ENCODE peak calls at places on chromosomes 5 and 9, in six cellular contexts. G is effector memory CD8-positive, alpha-beta T cell; M is uterus; W is sciatic nerve; T is activated naive CD8-positive, alpha-beta T cell treated with anti-CD3 and anti-CD28 coated beads, Interleukin-2, amount 50 U/mL, for 24 hours; P is EL. A is an unnamed sample.

GRCh38 chr5:179759961-179760541 is 27.4 kb downstream of the MAML1 start:
- DNase-seq in G (no peak), P (no peak), M (no peak), W (no peak), T (no peak), A (peak)

GRCh38 chr9:136947955-136948510 is 3.0 kb downstream of the C8G start:
- DNase-seq in G (no peak), T (peak), W (no peak), M (no peak), P (peak), A (peak)

GRCh38 chr9:5949103-5949699 is 58.5 kb downstream of the MLANA start:
- DNase-seq in W (no peak), P (peak), G (peak), M (no peak), T (peak), A (peak)

GRCh38 chr9:137136261-137136925 is 2.6 kb upstream of the GRIN1 start:
- DNase-seq in G (no peak), M (no peak), T (no peak), W (no peak), P (no peak), A (no peak)

GRCh38 chr5:151038292-151038745 is 17.9 kb downstream of the GPX3 start:
- DNase-seq in T (no peak), P (no peak), M (no peak), W (no peak), G (no peak), A (no peak)

GRCh38 chr5:78102498-78102897 is 192.0 kb downstream of the AP3B1 start:
- DNase-seq in P (peak), T (no peak), M (no peak), W (no peak), G (no peak), A (no peak)

GRCh38 chr9:126702501-126703329 is 89.0 kb downstream of the LMX1B start:
- DNase-seq in P (no peak), T (peak), G (peak), M (no peak), W (peak), A (peak)

GRCh38 chr5:93967923-93968322 is 226.5 kb upstream of the POU5F2 start:
- DNase-seq in P (no peak), M (no peak), G (no peak), T (no peak), W (no peak), A (no peak)

GRCh38 chr5:58454025-58454424 is 5.9 kb downstream of the PLK2 start:
- DNase-seq in G (no peak), M (no peak), T (no peak), P (no peak), W (no peak), A (no peak)

GRCh38 chr9:130074391-130075115 is 20.8 kb downstream of the GPR107 start:
- DNase-seq in T (no peak), M (no peak), W (no peak), G (no peak), P (no peak), A (no peak)

GRCh38 chr9:124012368-124013262 is 1.0 kb downstream of the LHX2 start:
- DNase-seq in P (no peak), M (no peak), T (no peak), G (no peak), W (no peak), A (no peak)

GRCh38 chr5:43096916-43097315 is 23.8 kb upstream of the ZNF131 start:
- DNase-seq in T (no peak), G (no peak), M (no peak), P (no peak), W (no peak), A (no peak)

GRCh38 chr9:104027295-104027694 is 66.8 kb upstream of the SMC2 start:
- DNase-seq in M (no peak), W (no peak), G (no peak), T (no peak), P (no peak), A (no peak)

GRCh38 chr9:96293481-96293880 is 8.5 kb downstream of the HSD17B3 start:
- DNase-seq in W (no peak), P (peak), T (no peak), G (no peak), M (no peak), A (no peak)

GRCh38 chr9:12961276-12961809 is 186.5 kb downstream of the LURAP1L start:
- DNase-seq in G (no peak), W (no peak), M (no peak), P (peak), T (no peak), A (no peak)

GRCh38 chr5:42507451-42508092 is 84.3 kb downstream of the GHR start:
- DNase-seq in G (no peak), W (no peak), T (no peak), P (no peak), M (no peak), A (no peak)

GRCh38 chr5:109281136-109281690 is 128.6 kb downstream of the PJA2 start:
- DNase-seq in M (no peak), P (no peak), T (no peak), G (no peak), W (no peak), A (no peak)

GRCh38 chr5:177552839-177553455 is 1.4 kb downstream of the FAM193B start:
- DNase-seq in M (no peak), G (no peak), W (no peak), P (peak), T (no peak), A (no peak)

GRCh38 chr9:120256146-120256545 is 323.8 kb downstream of the CDK5RAP2 start:
- DNase-seq in W (no peak), M (no peak), P (no peak), G (no peak), T (no peak), A (no peak)

GRCh38 chr9:100505564-100506159 is 32.7 kb downstream of the TMEFF1 start:
- DNase-seq in T (peak), P (peak), G (peak), W (peak), M (no peak), A (peak)

GRCh38 chr5:176660860-176661641 is 13.8 kb downstream of the TSPAN17 start:
- DNase-seq in W (peak), G (peak), T (peak), M (peak), P (peak), A (peak)